ENCODE peak calls at places on chromosomes 11 and 22, in nine cellular contexts. One of them, this sample, is unnamed.

GRCh38 chr11:45664376-45665205 is 831 bp downstream of the CHST1 start:
- DNase-seq in neural crest cell: no peak
- DNase-seq in right atrium auricular region: no peak
- DNase-seq in gastrocnemius medialis: no peak
- DNase-seq in HFFc6: no peak
- DNase-seq in stimulated activated CD8-positive, alpha-beta memory T cell treated with anti-CD3 and anti-CD28 coated beads, Interleukin-2, amount 100 ng/mL, for 1 hour: no peak
- DNase-seq in foreskin keratinocyte: no peak
- DNase-seq in ureter: no peak
- DNase-seq in endothelial cell: no peak
- DNase-seq in this sample: no peak

GRCh38 chr11:106889718-106890117 is 128.6 kb downstream of the GUCY1A2 start:
- DNase-seq in ureter: no peak
- DNase-seq in foreskin keratinocyte: no peak
- DNase-seq in gastrocnemius medialis: no peak
- DNase-seq in HFFc6: no peak
- DNase-seq in stimulated activated CD8-positive, alpha-beta memory T cell treated with anti-CD3 and anti-CD28 coated beads, Interleukin-2, amount 100 ng/mL, for 1 hour: no peak
- DNase-seq in neural crest cell: no peak
- DNase-seq in endothelial cell: no peak
- DNase-seq in right atrium auricular region: no peak
- DNase-seq in this sample: no peak

GRCh38 chr11:6737872-6738466 is 33.8 kb downstream of the OR2AG2 start:
- DNase-seq in HFFc6: peak
- DNase-seq in gastrocnemius medialis: no peak
- DNase-seq in neural crest cell: peak
- DNase-seq in ureter: no peak
- DNase-seq in foreskin keratinocyte: peak
- DNase-seq in stimulated activated CD8-positive, alpha-beta memory T cell treated with anti-CD3 and anti-CD28 coated beads, Interleukin-2, amount 100 ng/mL, for 1 hour: peak
- DNase-seq in endothelial cell: peak
- DNase-seq in right atrium auricular region: no peak
- DNase-seq in this sample: no peak

GRCh38 chr22:35601743-35602633 is 15.1 kb downstream of the MB start:
- DNase-seq in gastrocnemius medialis: peak
- DNase-seq in HFFc6: peak
- DNase-seq in stimulated activated CD8-positive, alpha-beta memory T cell treated with anti-CD3 and anti-CD28 coated beads, Interleukin-2, amount 100 ng/mL, for 1 hour: no peak
- DNase-seq in foreskin keratinocyte: peak
- DNase-seq in endothelial cell: no peak
- DNase-seq in ureter: no peak
- DNase-seq in right atrium auricular region: no peak
- DNase-seq in neural crest cell: no peak
- DNase-seq in this sample: no peak

GRCh38 chr22:45948081-45948648 is 28.8 kb downstream of the WNT7B start:
- DNase-seq in foreskin keratinocyte: no peak
- DNase-seq in neural crest cell: no peak
- DNase-seq in endothelial cell: no peak
- DNase-seq in HFFc6: no peak
- DNase-seq in stimulated activated CD8-positive, alpha-beta memory T cell treated with anti-CD3 and anti-CD28 coated beads, Interleukin-2, amount 100 ng/mL, for 1 hour: no peak
- DNase-seq in right atrium auricular region: no peak
- DNase-seq in gastrocnemius medialis: no peak
- DNase-seq in ureter: no peak
- DNase-seq in this sample: no peak

GRCh38 chr11:35781342-35782171 is 119.0 kb downstream of the TRIM44 start:
- DNase-seq in foreskin keratinocyte: peak
- DNase-seq in gastrocnemius medialis: no peak
- DNase-seq in endothelial cell: no peak
- DNase-seq in HFFc6: peak
- DNase-seq in stimulated activated CD8-positive, alpha-beta memory T cell treated with anti-CD3 and anti-CD28 coated beads, Interleukin-2, amount 100 ng/mL, for 1 hour: no peak
- DNase-seq in ureter: no peak
- DNase-seq in neural crest cell: no peak
- DNase-seq in right atrium auricular region: no peak
- DNase-seq in this sample: no peak

GRCh38 chr11:64457416-64458010 is 98.6 kb downstream of the RPS6KA4 start:
- DNase-seq in endothelial cell: no peak
- DNase-seq in HFFc6: no peak
- DNase-seq in neural crest cell: no peak
- DNase-seq in right atrium auricular region: no peak
- DNase-seq in ureter: no peak
- DNase-seq in gastrocnemius medialis: no peak
- DNase-seq in foreskin keratinocyte: no peak
- DNase-seq in stimulated activated CD8-positive, alpha-beta memory T cell treated with anti-CD3 and anti-CD28 coated beads, Interleukin-2, amount 100 ng/mL, for 1 hour: no peak
- DNase-seq in this sample: no peak

GRCh38 chr11:57200937-57201336 is 19.2 kb downstream of the LRRC55 start:
- DNase-seq in right atrium auricular region: no peak
- DNase-seq in HFFc6: no peak
- DNase-seq in neural crest cell: no peak
- DNase-seq in gastrocnemius medialis: no peak
- DNase-seq in ureter: no peak
- DNase-seq in foreskin keratinocyte: no peak
- DNase-seq in endothelial cell: no peak
- DNase-seq in stimulated activated CD8-positive, alpha-beta memory T cell treated with anti-CD3 and anti-CD28 coated beads, Interleukin-2, amount 100 ng/mL, for 1 hour: no peak
- DNase-seq in this sample: no peak

GRCh38 chr11:62909107-62909894 is 11.9 kb downstream of the CHRM1 start:
- DNase-seq in gastrocnemius medialis: no peak
- DNase-seq in neural crest cell: peak
- DNase-seq in endothelial cell: peak
- DNase-seq in ureter: peak
- DNase-seq in foreskin keratinocyte: peak
- DNase-seq in HFFc6: peak
- DNase-seq in right atrium auricular region: peak
- DNase-seq in stimulated activated CD8-positive, alpha-beta memory T cell treated with anti-CD3 and anti-CD28 coated beads, Interleukin-2, amount 100 ng/mL, for 1 hour: no peak
- DNase-seq in this sample: peak

GRCh38 chr22:32587449-32587848 is 112.8 kb downstream of the FBXO7 start:
- DNase-seq in stimulated activated CD8-positive, alpha-beta memory T cell treated with anti-CD3 and anti-CD28 coated beads, Interleukin-2, amount 100 ng/mL, for 1 hour: no peak
- DNase-seq in endothelial cell: no peak
- DNase-seq in HFFc6: no peak
- DNase-seq in ureter: peak
- DNase-seq in gastrocnemius medialis: peak
- DNase-seq in neural crest cell: no peak
- DNase-seq in foreskin keratinocyte: no peak
- DNase-seq in right atrium auricular region: peak
- DNase-seq in this sample: no peak

GRCh38 chr22:19805821-19806212 is 45.2 kb downstream of the TBX1 start:
- DNase-seq in stimulated activated CD8-positive, alpha-beta memory T cell treated with anti-CD3 and anti-CD28 coated beads, Interleukin-2, amount 100 ng/mL, for 1 hour: no peak
- DNase-seq in endothelial cell: no peak
- DNase-seq in gastrocnemius medialis: peak
- DNase-seq in neural crest cell: no peak
- DNase-seq in HFFc6: no peak
- DNase-seq in ureter: no peak
- DNase-seq in foreskin keratinocyte: no peak
- DNase-seq in right atrium auricular region: no peak
- DNase-seq in this sample: no peak

GRCh38 chr11:62439785-62440602 is 21.2 kb downstream of the SCGB1A1 start:
- DNase-seq in neural crest cell: no peak
- DNase-seq in ureter: peak
- DNase-seq in right atrium auricular region: peak
- DNase-seq in foreskin keratinocyte: no peak
- DNase-seq in endothelial cell: no peak
- DNase-seq in HFFc6: peak
- DNase-seq in gastrocnemius medialis: peak
- DNase-seq in stimulated activated CD8-positive, alpha-beta memory T cell treated with anti-CD3 and anti-CD28 coated beads, Interleukin-2, amount 100 ng/mL, for 1 hour: no peak
- DNase-seq in this sample: no peak

GRCh38 chr11:9642894-9643293 is 21.0 kb upstream of the SWAP70 start:
- DNase-seq in right atrium auricular region: no peak
- DNase-seq in ureter: no peak
- DNase-seq in foreskin keratinocyte: no peak
- DNase-seq in neural crest cell: no peak
- DNase-seq in gastrocnemius medialis: no peak
- DNase-seq in HFFc6: no peak
- DNase-seq in stimulated activated CD8-positive, alpha-beta memory T cell treated with anti-CD3 and anti-CD28 coated beads, Interleukin-2, amount 100 ng/mL, for 1 hour: no peak
- DNase-seq in endothelial cell: no peak
- DNase-seq in this sample: no peak

GRCh38 chr11:102971766-102972165 is 16.2 kb upstream of the MMP13 start:
- DNase-seq in gastrocnemius medialis: no peak
- DNase-seq in right atrium auricular region: no peak
- DNase-seq in stimulated activated CD8-positive, alpha-beta memory T cell treated with anti-CD3 and anti-CD28 coated beads, Interleukin-2, amount 100 ng/mL, for 1 hour: no peak
- DNase-seq in neural crest cell: no peak
- DNase-seq in ureter: no peak
- DNase-seq in endothelial cell: no peak
- DNase-seq in foreskin keratinocyte: no peak
- DNase-seq in HFFc6: peak
- DNase-seq in this sample: no peak

GRCh38 chr11:10304495-10305261 is at the start of gene ADM:
- DNase-seq in stimulated activated CD8-positive, alpha-beta memory T cell treated with anti-CD3 and anti-CD28 coated beads, Interleukin-2, amount 100 ng/mL, for 1 hour: no peak
- DNase-seq in HFFc6: peak
- DNase-seq in endothelial cell: peak
- DNase-seq in foreskin keratinocyte: no peak
- DNase-seq in ureter: peak
- DNase-seq in gastrocnemius medialis: peak
- DNase-seq in right atrium auricular region: peak
- DNase-seq in neural crest cell: peak
- DNase-seq in this sample: no peak

GRCh38 chr11:47784785-47785381 is 17.7 kb upstream of the FNBP4 start:
- DNase-seq in gastrocnemius medialis: no peak
- DNase-seq in right atrium auricular region: no peak
- DNase-seq in stimulated activated CD8-positive, alpha-beta memory T cell treated with anti-CD3 and anti-CD28 coated beads, Interleukin-2, amount 100 ng/mL, for 1 hour: no peak
- DNase-seq in foreskin keratinocyte: no peak
- DNase-seq in ureter: no peak
- DNase-seq in neural crest cell: no peak
- DNase-seq in endothelial cell: no peak
- DNase-seq in HFFc6: no peak
- DNase-seq in this sample: no peak

GRCh38 chr11:128522943-128523518 is 64.3 kb downstream of the ETS1 start:
- DNase-seq in HFFc6: no peak
- DNase-seq in right atrium auricular region: no peak
- DNase-seq in stimulated activated CD8-positive, alpha-beta memory T cell treated with anti-CD3 and anti-CD28 coated beads, Interleukin-2, amount 100 ng/mL, for 1 hour: no peak
- DNase-seq in foreskin keratinocyte: no peak
- DNase-seq in neural crest cell: no peak
- DNase-seq in ureter: no peak
- DNase-seq in gastrocnemius medialis: no peak
- DNase-seq in endothelial cell: no peak
- DNase-seq in this sample: no peak

GRCh38 chr22:20439928-20440575 is 2.4 kb upstream of the SCARF2 start:
- DNase-seq in HFFc6: no peak
- DNase-seq in endothelial cell: no peak
- DNase-seq in stimulated activated CD8-positive, alpha-beta memory T cell treated with anti-CD3 and anti-CD28 coated beads, Interleukin-2, amount 100 ng/mL, for 1 hour: no peak
- DNase-seq in ureter: no peak
- DNase-seq in gastrocnemius medialis: no peak
- DNase-seq in neural crest cell: no peak
- DNase-seq in right atrium auricular region: no peak
- DNase-seq in foreskin keratinocyte: no peak
- DNase-seq in this sample: no peak

GRCh38 chr22:24302591-24302990 is 32.0 kb downstream of the SPECC1L start:
- DNase-seq in stimulated activated CD8-positive, alpha-beta memory T cell treated with anti-CD3 and anti-CD28 coated beads, Interleukin-2, amount 100 ng/mL, for 1 hour: no peak
- DNase-seq in endothelial cell: no peak
- DNase-seq in right atrium auricular region: no peak
- DNase-seq in gastrocnemius medialis: no peak
- DNase-seq in foreskin keratinocyte: no peak
- DNase-seq in ureter: no peak
- DNase-seq in HFFc6: no peak
- DNase-seq in neural crest cell: no peak
- DNase-seq in this sample: no peak

GRCh38 chr11:47991266-47991830 is 11.0 kb downstream of the PTPRJ start:
- DNase-seq in endothelial cell: no peak
- DNase-seq in stimulated activated CD8-positive, alpha-beta memory T cell treated with anti-CD3 and anti-CD28 coated beads, Interleukin-2, amount 100 ng/mL, for 1 hour: no peak
- DNase-seq in right atrium auricular region: no peak
- DNase-seq in neural crest cell: no peak
- DNase-seq in HFFc6: no peak
- DNase-seq in ureter: no peak
- DNase-seq in foreskin keratinocyte: no peak
- DNase-seq in gastrocnemius medialis: peak
- DNase-seq in this sample: peak

GRCh38 chr11:105673089-105673488 is 63.2 kb downstream of the GRIA4 start:
- DNase-seq in right atrium auricular region: no peak
- DNase-seq in foreskin keratinocyte: peak
- DNase-seq in neural crest cell: peak
- DNase-seq in endothelial cell: peak
- DNase-seq in gastrocnemius medialis: no peak
- DNase-seq in ureter: no peak
- DNase-seq in HFFc6: no peak
- DNase-seq in stimulated activated CD8-positive, alpha-beta memory T cell treated with anti-CD3 and anti-CD28 coated beads, Interleukin-2, amount 100 ng/mL, for 1 hour: no peak
- DNase-seq in this sample: no peak

GRCh38 chr11:46387919-46388618 is 3.5 kb downstream of the CHRM4 start:
- DNase-seq in gastrocnemius medialis: no peak
- DNase-seq in right atrium auricular region: no peak
- DNase-seq in HFFc6: no peak
- DNase-seq in endothelial cell: no peak
- DNase-seq in foreskin keratinocyte: no peak
- DNase-seq in neural crest cell: no peak
- DNase-seq in ureter: no peak
- DNase-seq in stimulated activated CD8-positive, alpha-beta memory T cell treated with anti-CD3 and anti-CD28 coated beads, Interleukin-2, amount 100 ng/mL, for 1 hour: no peak
- DNase-seq in this sample: no peak

GRCh38 chr22:44024288-44024908 is at the start of gene PARVB:
- DNase-seq in foreskin keratinocyte: no peak
- DNase-seq in stimulated activated CD8-positive, alpha-beta memory T cell treated with anti-CD3 and anti-CD28 coated beads, Interleukin-2, amount 100 ng/mL, for 1 hour: no peak
- DNase-seq in endothelial cell: peak
- DNase-seq in right atrium auricular region: no peak
- DNase-seq in HFFc6: no peak
- DNase-seq in gastrocnemius medialis: no peak
- DNase-seq in ureter: no peak
- DNase-seq in neural crest cell: peak
- DNase-seq in this sample: no peak